ENCODE peak calls at places on chromosome 1, in seven cellular contexts. One of them, this sample, is unnamed.

GRCh38 chr1:230937370-230937769 is 41.3 kb downstream of the TTC13 start:
- DNase-seq in right lobe of liver: no peak
- DNase-seq in ELR: no peak
- DNase-seq in psoas muscle: no peak
- DNase-seq in HAP-1: no peak
- DNase-seq in NCI-H446 treated with DMSO at 0.1 percent for 48 hours: no peak
- DNase-seq in D341Med: no peak
- DNase-seq in this sample: no peak

GRCh38 chr1:20739225-20739624 is 6.7 kb upstream of the SH2D5 start:
- DNase-seq in right lobe of liver: no peak
- DNase-seq in NCI-H446 treated with DMSO at 0.1 percent for 48 hours: no peak
- DNase-seq in psoas muscle: no peak
- DNase-seq in HAP-1: no peak
- DNase-seq in ELR: peak
- DNase-seq in D341Med: no peak
- DNase-seq in this sample: no peak

GRCh38 chr1:67618285-67619018 is 66.5 kb upstream of the GADD45A start:
- DNase-seq in ELR: peak
- DNase-seq in D341Med: no peak
- DNase-seq in HAP-1: no peak
- DNase-seq in NCI-H446 treated with DMSO at 0.1 percent for 48 hours: no peak
- DNase-seq in right lobe of liver: no peak
- DNase-seq in psoas muscle: peak
- DNase-seq in this sample: no peak

GRCh38 chr1:86619313-86619712 is 72.4 kb downstream of the CLCA4 start:
- DNase-seq in HAP-1: no peak
- DNase-seq in psoas muscle: no peak
- DNase-seq in NCI-H446 treated with DMSO at 0.1 percent for 48 hours: no peak
- DNase-seq in D341Med: no peak
- DNase-seq in right lobe of liver: no peak
- DNase-seq in ELR: no peak
- DNase-seq in this sample: no peak

GRCh38 chr1:156599811-156600210 is 1.5 kb downstream of the GPATCH4 start:
- DNase-seq in psoas muscle: no peak
- DNase-seq in ELR: peak
- DNase-seq in HAP-1: no peak
- DNase-seq in right lobe of liver: no peak
- DNase-seq in D341Med: no peak
- DNase-seq in NCI-H446 treated with DMSO at 0.1 percent for 48 hours: no peak
- DNase-seq in this sample: no peak

GRCh38 chr1:66733348-66734017 is 18.8 kb upstream of the DYNLT5 start:
- DNase-seq in HAP-1: no peak
- DNase-seq in right lobe of liver: no peak
- DNase-seq in ELR: peak
- DNase-seq in D341Med: peak
- DNase-seq in psoas muscle: no peak
- DNase-seq in NCI-H446 treated with DMSO at 0.1 percent for 48 hours: no peak
- DNase-seq in this sample: no peak

GRCh38 chr1:35428360-35428759 is 128.8 kb downstream of the KIAA0319L start:
- DNase-seq in right lobe of liver: no peak
- DNase-seq in D341Med: no peak
- DNase-seq in NCI-H446 treated with DMSO at 0.1 percent for 48 hours: no peak
- DNase-seq in ELR: no peak
- DNase-seq in psoas muscle: no peak
- DNase-seq in HAP-1: no peak
- DNase-seq in this sample: no peak

GRCh38 chr1:37186246-37186756 is 152.0 kb upstream of the GRIK3 start:
- DNase-seq in right lobe of liver: no peak
- DNase-seq in HAP-1: no peak
- DNase-seq in D341Med: no peak
- DNase-seq in NCI-H446 treated with DMSO at 0.1 percent for 48 hours: no peak
- DNase-seq in ELR: no peak
- DNase-seq in psoas muscle: no peak
- DNase-seq in this sample: no peak

GRCh38 chr1:23923592-23924495 is 10.7 kb upstream of the CNR2 start:
- DNase-seq in NCI-H446 treated with DMSO at 0.1 percent for 48 hours: no peak
- DNase-seq in psoas muscle: no peak
- DNase-seq in D341Med: no peak
- DNase-seq in right lobe of liver: no peak
- DNase-seq in ELR: no peak
- DNase-seq in HAP-1: no peak
- DNase-seq in this sample: no peak

GRCh38 chr1:207223162-207223561 is 98.3 kb upstream of the CD55 start:
- DNase-seq in D341Med: no peak
- DNase-seq in HAP-1: no peak
- DNase-seq in right lobe of liver: no peak
- DNase-seq in ELR: no peak
- DNase-seq in NCI-H446 treated with DMSO at 0.1 percent for 48 hours: no peak
- DNase-seq in psoas muscle: no peak
- DNase-seq in this sample: no peak

GRCh38 chr1:17167041-17167782 is 37.7 kb upstream of the PADI1 start:
- DNase-seq in right lobe of liver: no peak
- DNase-seq in HAP-1: no peak
- DNase-seq in psoas muscle: no peak
- DNase-seq in ELR: peak
- DNase-seq in NCI-H446 treated with DMSO at 0.1 percent for 48 hours: no peak
- DNase-seq in D341Med: no peak
- DNase-seq in this sample: peak

GRCh38 chr1:47941609-47942237 is 55.5 kb downstream of the TRABD2B start:
- DNase-seq in ELR: no peak
- DNase-seq in D341Med: no peak
- DNase-seq in NCI-H446 treated with DMSO at 0.1 percent for 48 hours: no peak
- DNase-seq in psoas muscle: no peak
- DNase-seq in HAP-1: no peak
- DNase-seq in right lobe of liver: no peak
- DNase-seq in this sample: peak

GRCh38 chr1:23423415-23424170 is 955 bp downstream of the TCEA3 start:
- DNase-seq in D341Med: no peak
- DNase-seq in NCI-H446 treated with DMSO at 0.1 percent for 48 hours: no peak
- DNase-seq in ELR: no peak
- DNase-seq in HAP-1: no peak
- DNase-seq in right lobe of liver: peak
- DNase-seq in psoas muscle: peak
- DNase-seq in this sample: peak

GRCh38 chr1:79777481-79778219 is 771.1 kb upstream of the ADGRL4 start:
- DNase-seq in ELR: no peak
- DNase-seq in psoas muscle: no peak
- DNase-seq in NCI-H446 treated with DMSO at 0.1 percent for 48 hours: no peak
- DNase-seq in right lobe of liver: no peak
- DNase-seq in HAP-1: no peak
- DNase-seq in D341Med: no peak
- DNase-seq in this sample: no peak

GRCh38 chr1:230844561-230844960 is 23.8 kb downstream of the C1orf198 start:
- DNase-seq in psoas muscle: no peak
- DNase-seq in right lobe of liver: no peak
- DNase-seq in ELR: no peak
- DNase-seq in HAP-1: no peak
- DNase-seq in D341Med: no peak
- DNase-seq in NCI-H446 treated with DMSO at 0.1 percent for 48 hours: no peak
- DNase-seq in this sample: no peak

GRCh38 chr1:145960468-145961108 is 2.8 kb upstream of the LIX1L start:
- DNase-seq in D341Med: peak
- DNase-seq in right lobe of liver: peak
- DNase-seq in ELR: peak
- DNase-seq in NCI-H446 treated with DMSO at 0.1 percent for 48 hours: no peak
- DNase-seq in HAP-1: peak
- DNase-seq in psoas muscle: peak
- DNase-seq in this sample: peak

GRCh38 chr1:9717193-9718005 is 65.9 kb downstream of the PIK3CD start:
- DNase-seq in right lobe of liver: no peak
- DNase-seq in D341Med: peak
- DNase-seq in HAP-1: no peak
- DNase-seq in psoas muscle: peak
- DNase-seq in NCI-H446 treated with DMSO at 0.1 percent for 48 hours: no peak
- DNase-seq in ELR: no peak
- DNase-seq in this sample: no peak

GRCh38 chr1:93253471-93253870 is 72.9 kb downstream of the CCDC18 start:
- DNase-seq in ELR: no peak
- DNase-seq in NCI-H446 treated with DMSO at 0.1 percent for 48 hours: peak
- DNase-seq in right lobe of liver: no peak
- DNase-seq in D341Med: peak
- DNase-seq in HAP-1: no peak
- DNase-seq in psoas muscle: no peak
- DNase-seq in this sample: no peak

GRCh38 chr1:1833916-1834325 is 55.7 kb upstream of the NADK start:
- DNase-seq in HAP-1: no peak
- DNase-seq in NCI-H446 treated with DMSO at 0.1 percent for 48 hours: no peak
- DNase-seq in D341Med: no peak
- DNase-seq in ELR: no peak
- DNase-seq in right lobe of liver: no peak
- DNase-seq in psoas muscle: no peak
- DNase-seq in this sample: no peak

GRCh38 chr1:202462342-202463076 is 114.0 kb downstream of the PPP1R12B start:
- DNase-seq in D341Med: no peak
- DNase-seq in NCI-H446 treated with DMSO at 0.1 percent for 48 hours: no peak
- DNase-seq in HAP-1: no peak
- DNase-seq in right lobe of liver: no peak
- DNase-seq in ELR: no peak
- DNase-seq in psoas muscle: no peak
- DNase-seq in this sample: no peak

GRCh38 chr1:173475564-173476196 is 1.5 kb upstream of the PRDX6 start:
- DNase-seq in ELR: peak
- DNase-seq in HAP-1: peak
- DNase-seq in D341Med: no peak
- DNase-seq in NCI-H446 treated with DMSO at 0.1 percent for 48 hours: no peak
- DNase-seq in right lobe of liver: no peak
- DNase-seq in psoas muscle: no peak
- DNase-seq in this sample: no peak

GRCh38 chr1:177936016-177936415 is 33.8 kb downstream of the SEC16B start:
- DNase-seq in HAP-1: no peak
- DNase-seq in psoas muscle: no peak
- DNase-seq in ELR: no peak
- DNase-seq in D341Med: no peak
- DNase-seq in right lobe of liver: no peak
- DNase-seq in NCI-H446 treated with DMSO at 0.1 percent for 48 hours: no peak
- DNase-seq in this sample: no peak

GRCh38 chr1:89622895-89623294 is 10.0 kb upstream of the LRRC8C start:
- DNase-seq in ELR: peak
- DNase-seq in NCI-H446 treated with DMSO at 0.1 percent for 48 hours: no peak
- DNase-seq in right lobe of liver: no peak
- DNase-seq in HAP-1: no peak
- DNase-seq in D341Med: no peak
- DNase-seq in psoas muscle: no peak
- DNase-seq in this sample: no peak

GRCh38 chr1:87176514-87176913 is 152.2 kb upstream of the LMO4 start:
- DNase-seq in D341Med: no peak
- DNase-seq in psoas muscle: no peak
- DNase-seq in NCI-H446 treated with DMSO at 0.1 percent for 48 hours: no peak
- DNase-seq in HAP-1: no peak
- DNase-seq in right lobe of liver: no peak
- DNase-seq in ELR: no peak
- DNase-seq in this sample: no peak

GRCh38 chr1:107877092-107877491 is 87.9 kb downstream of the VAV3 start:
- DNase-seq in right lobe of liver: no peak
- DNase-seq in HAP-1: peak
- DNase-seq in psoas muscle: no peak
- DNase-seq in D341Med: peak
- DNase-seq in NCI-H446 treated with DMSO at 0.1 percent for 48 hours: peak
- DNase-seq in ELR: peak
- DNase-seq in this sample: no peak

GRCh38 chr1:13487143-13487868 is 26.5 kb downstream of the LRRC38 start:
- DNase-seq in psoas muscle: peak
- DNase-seq in HAP-1: no peak
- DNase-seq in D341Med: peak
- DNase-seq in ELR: no peak
- DNase-seq in right lobe of liver: no peak
- DNase-seq in NCI-H446 treated with DMSO at 0.1 percent for 48 hours: no peak
- DNase-seq in this sample: no peak

GRCh38 chr1:198623920-198624647 is 14.8 kb upstream of the PTPRC start:
- DNase-seq in D341Med: no peak
- DNase-seq in psoas muscle: no peak
- DNase-seq in ELR: peak
- DNase-seq in NCI-H446 treated with DMSO at 0.1 percent for 48 hours: no peak
- DNase-seq in right lobe of liver: no peak
- DNase-seq in HAP-1: no peak
- DNase-seq in this sample: no peak

GRCh38 chr1:173868266-173869107 is at the start of gene ZBTB37:
- DNase-seq in NCI-H446 treated with DMSO at 0.1 percent for 48 hours: peak
- DNase-seq in right lobe of liver: peak
- DNase-seq in ELR: no peak
- DNase-seq in HAP-1: peak
- DNase-seq in D341Med: peak
- DNase-seq in psoas muscle: peak
- DNase-seq in this sample: peak

GRCh38 chr1:208030320-208031091 is 119.6 kb upstream of the CD34 start:
- DNase-seq in right lobe of liver: no peak
- DNase-seq in ELR: no peak
- DNase-seq in HAP-1: no peak
- DNase-seq in D341Med: no peak
- DNase-seq in psoas muscle: peak
- DNase-seq in NCI-H446 treated with DMSO at 0.1 percent for 48 hours: peak
- DNase-seq in this sample: no peak